ENCODE peak calls at places on chromosomes 6 and 20, in nine cellular contexts. One of them, this sample, is unnamed.
A peak's percentile ranks its signal among the peaks of the same experiment; 100 is the strongest.

GRCh38 chr20:51687071-51687470 is 81.1 kb downstream of the ATP9A start:
- DNase-seq in WTC11: no peak
- DNase-seq in H4: peak; percentile 63
- DNase-seq in LoVo: peak; percentile 66
- DNase-seq in T47D: no peak
- DNase-seq in NCI-H1092: no peak
- DNase-seq in naive B cell: no peak
- DNase-seq in SK-N-SH: no peak
- DNase-seq in activated CD8-positive, alpha-beta memory T cell treated with anti-CD3 and anti-CD28 coated beads for 4 hours: no peak
- DNase-seq in this sample: no peak

GRCh38 chr6:35919085-35919826 is 1.6 kb downstream of the SRPK1 start:
- DNase-seq in WTC11: no peak
- DNase-seq in LoVo: no peak
- DNase-seq in SK-N-SH: no peak
- DNase-seq in NCI-H1092: no peak
- DNase-seq in T47D: no peak
- DNase-seq in activated CD8-positive, alpha-beta memory T cell treated with anti-CD3 and anti-CD28 coated beads for 4 hours: no peak
- DNase-seq in H4: peak; percentile 20
- DNase-seq in naive B cell: no peak
- DNase-seq in this sample: no peak

GRCh38 chr6:9467746-9468145 is 947.1 kb downstream of the TFAP2A start:
- DNase-seq in T47D: peak; percentile 68
- DNase-seq in H4: peak; percentile 88
- DNase-seq in NCI-H1092: no peak
- DNase-seq in naive B cell: no peak
- DNase-seq in LoVo: no peak
- DNase-seq in SK-N-SH: no peak
- DNase-seq in activated CD8-positive, alpha-beta memory T cell treated with anti-CD3 and anti-CD28 coated beads for 4 hours: no peak
- DNase-seq in WTC11: no peak
- DNase-seq in this sample: no peak

GRCh38 chr6:5471637-5472430 is 210.5 kb downstream of the FARS2 start:
- DNase-seq in T47D: no peak
- DNase-seq in SK-N-SH: peak; percentile 50
- DNase-seq in LoVo: no peak
- DNase-seq in NCI-H1092: peak; percentile 6
- DNase-seq in activated CD8-positive, alpha-beta memory T cell treated with anti-CD3 and anti-CD28 coated beads for 4 hours: no peak
- DNase-seq in H4: no peak
- DNase-seq in naive B cell: no peak
- DNase-seq in WTC11: peak; percentile 61
- DNase-seq in this sample: peak; percentile 10

GRCh38 chr6:11197175-11197535 is 35.3 kb downstream of the NEDD9 start:
- DNase-seq in activated CD8-positive, alpha-beta memory T cell treated with anti-CD3 and anti-CD28 coated beads for 4 hours: no peak
- DNase-seq in T47D: no peak
- DNase-seq in SK-N-SH: no peak
- DNase-seq in naive B cell: no peak
- DNase-seq in LoVo: no peak
- DNase-seq in NCI-H1092: no peak
- DNase-seq in WTC11: no peak
- DNase-seq in H4: peak; percentile 54
- DNase-seq in this sample: no peak

GRCh38 chr20:41308290-41308691 is 9.2 kb downstream of the ZHX3 start:
- DNase-seq in SK-N-SH: no peak
- DNase-seq in activated CD8-positive, alpha-beta memory T cell treated with anti-CD3 and anti-CD28 coated beads for 4 hours: no peak
- DNase-seq in naive B cell: no peak
- DNase-seq in H4: peak; percentile 26
- DNase-seq in LoVo: no peak
- DNase-seq in WTC11: no peak
- DNase-seq in T47D: no peak
- DNase-seq in NCI-H1092: no peak
- DNase-seq in this sample: no peak

GRCh38 chr6:142510217-142510616 is 208.4 kb downstream of the ADGRG6 start:
- DNase-seq in WTC11: no peak
- DNase-seq in activated CD8-positive, alpha-beta memory T cell treated with anti-CD3 and anti-CD28 coated beads for 4 hours: no peak
- DNase-seq in H4: no peak
- DNase-seq in naive B cell: no peak
- DNase-seq in NCI-H1092: no peak
- DNase-seq in T47D: no peak
- DNase-seq in LoVo: no peak
- DNase-seq in SK-N-SH: no peak
- DNase-seq in this sample: no peak

GRCh38 chr6:87756858-87757257 is 54.8 kb upstream of the AKIRIN2 start:
- DNase-seq in activated CD8-positive, alpha-beta memory T cell treated with anti-CD3 and anti-CD28 coated beads for 4 hours: peak; percentile 4
- DNase-seq in NCI-H1092: no peak
- DNase-seq in T47D: no peak
- DNase-seq in H4: peak; percentile 91
- DNase-seq in LoVo: no peak
- DNase-seq in naive B cell: peak; percentile 82
- DNase-seq in WTC11: no peak
- DNase-seq in SK-N-SH: no peak
- DNase-seq in this sample: no peak

GRCh38 chr6:145278163-145278807 is 457.0 kb downstream of the EPM2A start:
- DNase-seq in LoVo: no peak
- DNase-seq in T47D: no peak
- DNase-seq in SK-N-SH: no peak
- DNase-seq in NCI-H1092: no peak
- DNase-seq in activated CD8-positive, alpha-beta memory T cell treated with anti-CD3 and anti-CD28 coated beads for 4 hours: no peak
- DNase-seq in WTC11: no peak
- DNase-seq in naive B cell: no peak
- DNase-seq in H4: no peak
- DNase-seq in this sample: no peak

GRCh38 chr20:23622839-23623343 is 14.9 kb downstream of the CST3 start:
- DNase-seq in NCI-H1092: no peak
- DNase-seq in SK-N-SH: no peak
- DNase-seq in activated CD8-positive, alpha-beta memory T cell treated with anti-CD3 and anti-CD28 coated beads for 4 hours: no peak
- DNase-seq in naive B cell: no peak
- DNase-seq in WTC11: no peak
- DNase-seq in T47D: no peak
- DNase-seq in LoVo: peak; percentile 74
- DNase-seq in H4: peak; percentile 78
- DNase-seq in this sample: no peak

GRCh38 chr6:140071115-140071514 is 696.7 kb upstream of the CITED2 start:
- DNase-seq in activated CD8-positive, alpha-beta memory T cell treated with anti-CD3 and anti-CD28 coated beads for 4 hours: no peak
- DNase-seq in naive B cell: no peak
- DNase-seq in T47D: no peak
- DNase-seq in SK-N-SH: peak; percentile 24
- DNase-seq in WTC11: no peak
- DNase-seq in NCI-H1092: no peak
- DNase-seq in LoVo: no peak
- DNase-seq in H4: peak; percentile 46
- DNase-seq in this sample: no peak

GRCh38 chr20:63539092-63539430 is 1.9 kb upstream of the PTK6 start:
- DNase-seq in naive B cell: no peak
- DNase-seq in LoVo: no peak
- DNase-seq in activated CD8-positive, alpha-beta memory T cell treated with anti-CD3 and anti-CD28 coated beads for 4 hours: no peak
- DNase-seq in SK-N-SH: no peak
- DNase-seq in WTC11: no peak
- DNase-seq in NCI-H1092: no peak
- DNase-seq in H4: no peak
- DNase-seq in T47D: no peak
- DNase-seq in this sample: no peak

GRCh38 chr6:157148391-157149323 is 174.7 kb downstream of the TMEM242 start:
- DNase-seq in LoVo: no peak
- DNase-seq in H4: peak; percentile 94
- DNase-seq in activated CD8-positive, alpha-beta memory T cell treated with anti-CD3 and anti-CD28 coated beads for 4 hours: no peak
- DNase-seq in naive B cell: no peak
- DNase-seq in NCI-H1092: peak; percentile 82
- DNase-seq in SK-N-SH: peak; percentile 97
- DNase-seq in WTC11: no peak
- DNase-seq in T47D: no peak
- DNase-seq in this sample: no peak

GRCh38 chr6:153568601-153569000 is 437.5 kb upstream of the RGS17 start:
- DNase-seq in SK-N-SH: no peak
- DNase-seq in LoVo: no peak
- DNase-seq in H4: peak; percentile 25
- DNase-seq in WTC11: no peak
- DNase-seq in NCI-H1092: no peak
- DNase-seq in T47D: no peak
- DNase-seq in naive B cell: no peak
- DNase-seq in activated CD8-positive, alpha-beta memory T cell treated with anti-CD3 and anti-CD28 coated beads for 4 hours: no peak
- DNase-seq in this sample: no peak

This sample was measured in NCI-H1436.